ENCODE peak calls at places on chromosomes 4 and X, in five cellular contexts. M is NCI-H2029; P is caudate nucleus; I is activated CD8-positive, alpha-beta memory T cell treated with anti-CD3 and anti-CD28 coated beads, Interleukin-2, amount 10 ng/mL, durations not matched to agents 7 days and 5 days; Q is LoVo. W is an unnamed sample.

GRCh38 chrX:110914281-110914680 is 118.7 kb upstream of the CHRDL1 start:
- DNase-seq in P (no peak), I (no peak), M (no peak), Q (no peak), W (no peak)

GRCh38 chr4:136103616-136104015 is 1428.7 kb downstream of the PCDH18 start:
- DNase-seq in Q (no peak), M (no peak), P (no peak), I (no peak), W (no peak)

GRCh38 chr4:133146192-133146573 is 2.9 kb upstream of the PCDH10 start:
- DNase-seq in Q (no peak), P (no peak), M (no peak), I (no peak), W (no peak)

GRCh38 chr4:34972189-34972588 is 1272.1 kb downstream of the ARAP2 start:
- DNase-seq in P (no peak), M (no peak), I (no peak), Q (no peak), W (no peak)

GRCh38 chr4:60805500-60806313 is 394.4 kb upstream of the ADGRL3 start:
- DNase-seq in P (no peak), I (no peak), M (no peak), Q (peak; percentile 27), W (no peak)

GRCh38 chr4:145626623-145626982 is 7.4 kb downstream of the MMAA start:
- DNase-seq in P (no peak), I (no peak), Q (no peak), M (no peak), W (no peak)

GRCh38 chrX:42128020-42128419 is 204.7 kb upstream of the CASK start:
- DNase-seq in I (peak; percentile 40), Q (no peak), M (no peak), P (no peak), W (no peak)

GRCh38 chrX:34778961-34779360 is 121.9 kb upstream of the TMEM47 start:
- DNase-seq in Q (no peak), M (no peak), I (no peak), P (no peak), W (no peak)

GRCh38 chr4:83923341-83923740 is 387.4 kb downstream of the GPAT3 start:
- DNase-seq in Q (no peak), I (no peak), M (no peak), P (no peak), W (no peak)

GRCh38 chr4:48300004-48300403 is 30.4 kb upstream of the TEC start:
- DNase-seq in Q (no peak), I (no peak), M (no peak), P (no peak), W (no peak)

GRCh38 chr4:79857811-79858210 is 215.2 kb downstream of the ANTXR2 start:
- DNase-seq in Q (no peak), P (no peak), M (no peak), I (no peak), W (no peak)

GRCh38 chrX:630922-631496 is 418 bp downstream of the SHOX start:
- DNase-seq in P (no peak), M (no peak), I (no peak), Q (no peak), W (no peak)

GRCh38 chrX:48891402-48892288 is 5.9 kb downstream of the TIMM17B start:
- DNase-seq in I (peak; percentile 85), M (peak; percentile 76), P (peak; percentile 68), Q (peak; percentile 61), W (peak; percentile 60)

GRCh38 chrX:119042040-119042439 is 30.8 kb upstream of the CT47C1 start:
- DNase-seq in M (no peak), Q (no peak), P (no peak), I (no peak), W (no peak)

GRCh38 chr4:8316911-8317351 is 47.4 kb downstream of the HTRA3 start:
- DNase-seq in M (no peak), P (no peak), Q (no peak), I (peak; percentile 18), W (no peak)

GRCh38 chr4:15765910-15766703 is 12.0 kb upstream of the CD38 start:
- DNase-seq in M (no peak), I (peak; percentile 83), P (no peak), Q (no peak), W (no peak)

GRCh38 chrX:11745881-11746280 is 12.2 kb upstream of the MSL3 start:
- DNase-seq in P (no peak), M (no peak), Q (no peak), I (no peak), W (no peak)

GRCh38 chrX:17531500-17531899 is 156.5 kb downstream of the NHS start:
- DNase-seq in Q (no peak), P (no peak), I (no peak), M (no peak), W (no peak)

GRCh38 chr4:1567808-1568581 is 116.1 kb downstream of the FAM53A start:
- DNase-seq in P (peak; percentile 13), Q (no peak), M (no peak), I (no peak), W (no peak)

GRCh38 chr4:89493367-89493766 is 185.8 kb upstream of the GPRIN3 start:
- DNase-seq in P (no peak), M (no peak), I (no peak), Q (no peak), W (no peak)

GRCh38 chr4:137597751-137598493 is 65.6 kb upstream of the PCDH18 start:
- DNase-seq in P (no peak), Q (no peak), M (no peak), I (no peak), W (no peak)

GRCh38 chrX:30888526-30889146 is 418 bp downstream of the TAB3 start:
- DNase-seq in Q (no peak), P (peak; percentile 28), I (peak; percentile 53), M (no peak), W (peak; percentile 34)

GRCh38 chrX:135264210-135264609 is 12.3 kb downstream of the ETDA start:
- DNase-seq in P (no peak), I (no peak), Q (no peak), M (no peak), W (no peak)

GRCh38 chrX:45669715-45670360 is 469.2 kb upstream of the DIPK2B start:
- DNase-seq in Q (no peak), P (no peak), M (no peak), I (no peak), W (no peak)

W was measured in 8988T.